ENCODE peak calls at places on chromosomes 7 and 10, in seven cellular contexts. X, S, Z, F, W, O and Y are unnamed samples.

GRCh38 chr7:36001546-36001945 is 151.5 kb upstream of the EEPD1 start:
- DNase-seq in S (no peak), O (no peak), W (no peak), F (no peak), X (no peak), Z (no peak), Y (no peak)

GRCh38 chr10:57395921-57396320 is 871.8 kb downstream of the IPMK start:
- DNase-seq in W (no peak), S (no peak), X (no peak), Z (no peak), F (no peak), O (no peak), Y (no peak)

GRCh38 chr10:34407227-34407626 is 407.9 kb downstream of the PARD3 start:
- DNase-seq in F (no peak), X (no peak), W (no peak), S (no peak), Z (no peak), O (no peak), Y (no peak)

GRCh38 chr10:119416855-119417254 is 125.7 kb downstream of the RGS10 start:
- DNase-seq in Z (peak), F (no peak), X (no peak), O (no peak), S (peak), W (peak), Y (peak)

GRCh38 chr7:127682140-127682539 is 30.1 kb downstream of the SND1 start:
- DNase-seq in X (no peak), O (no peak), W (no peak), S (no peak), Z (no peak), F (no peak), Y (no peak)

GRCh38 chr7:40700653-40701475 is 566.1 kb downstream of the SUGCT start:
- DNase-seq in Z (peak), W (no peak), X (no peak), O (no peak), F (no peak), S (no peak), Y (peak)

GRCh38 chr7:21671859-21672258 is 129.0 kb downstream of the DNAH11 start:
- DNase-seq in Z (no peak), F (no peak), S (no peak), W (no peak), X (no peak), O (no peak), Y (no peak)

GRCh38 chr10:84317174-84317573 is 11.2 kb upstream of the CCSER2 start:
- DNase-seq in O (no peak), S (no peak), Z (no peak), X (no peak), F (no peak), W (no peak), Y (no peak)

GRCh38 chr10:4546500-4546899 is 279.5 kb upstream of the AKR1E2 start:
- DNase-seq in Z (peak), O (no peak), S (no peak), W (no peak), X (no peak), F (no peak), Y (peak)

GRCh38 chr7:49639068-49639593 is 134.3 kb upstream of the VWC2 start:
- DNase-seq in Z (no peak), F (no peak), O (no peak), S (no peak), X (no peak), W (no peak), Y (no peak)

GRCh38 chr10:50362547-50363125 is 111.3 kb upstream of the ASAH2 start:
- DNase-seq in F (no peak), X (no peak), W (no peak), Z (no peak), S (no peak), O (no peak), Y (no peak)

GRCh38 chr7:158454631-158455030 is 133.0 kb downstream of the PTPRN2 start:
- DNase-seq in X (no peak), Z (no peak), W (no peak), S (no peak), F (no peak), O (no peak), Y (no peak)

GRCh38 chr10:66837335-66837734 is 88.5 kb upstream of the LRRTM3 start:
- DNase-seq in Z (no peak), O (no peak), W (no peak), S (no peak), X (no peak), F (no peak), Y (no peak)

GRCh38 chr10:119439922-119440321 is 102.6 kb downstream of the RGS10 start:
- DNase-seq in X (no peak), S (no peak), O (no peak), F (no peak), W (no peak), Z (no peak), Y (no peak)

GRCh38 chr7:142711722-142712616 is 37.3 kb upstream of the PRSS1 start:
- DNase-seq in W (peak), S (no peak), F (no peak), Z (peak), O (peak), X (no peak), Y (peak)

GRCh38 chr7:69078997-69079769 is 519.1 kb upstream of the AUTS2 start:
- DNase-seq in F (no peak), S (no peak), X (no peak), W (no peak), Z (no peak), O (peak), Y (no peak)

GRCh38 chr7:54705436-54705835 is 53.6 kb downstream of the SEC61G start:
- DNase-seq in X (no peak), O (peak), S (no peak), F (no peak), W (no peak), Z (no peak), Y (no peak)

GRCh38 chr10:77269163-77269562 is 368.4 kb downstream of the KCNMA1 start:
- DNase-seq in W (no peak), X (no peak), Z (no peak), F (no peak), O (no peak), S (no peak), Y (no peak)

GRCh38 chr10:34462993-34463392 is 352.1 kb downstream of the PARD3 start:
- DNase-seq in W (no peak), X (no peak), O (no peak), S (no peak), Z (no peak), F (no peak), Y (no peak)

GRCh38 chr10:90917231-90917967 is 3.5 kb downstream of the ANKRD1 start:
- DNase-seq in W (no peak), F (no peak), O (no peak), S (no peak), Z (no peak), X (no peak), Y (no peak)

GRCh38 chr7:6647541-6647940 is 10.4 kb downstream of the ZNF316 start:
- DNase-seq in S (no peak), W (no peak), Z (no peak), X (no peak), F (no peak), O (no peak), Y (no peak)

GRCh38 chr10:58651040-58651439 is 138.4 kb downstream of the BICC1 start:
- DNase-seq in F (no peak), S (no peak), O (no peak), Z (no peak), W (no peak), X (no peak), Y (no peak)

GRCh38 chr10:86062647-86063145 is 303.9 kb downstream of the GRID1 start:
- DNase-seq in S (no peak), X (no peak), W (no peak), F (no peak), O (no peak), Z (no peak), Y (no peak)

GRCh38 chr7:81233208-81233940 is 314.5 kb upstream of the SEMA3C start:
- DNase-seq in W (no peak), F (no peak), Z (no peak), O (no peak), S (no peak), X (no peak), Y (no peak)

GRCh38 chr7:54664235-54665228 is 94.5 kb downstream of the SEC61G start:
- DNase-seq in S (no peak), F (no peak), X (no peak), W (peak), O (no peak), Z (peak), Y (peak)

GRCh38 chr10:121754667-121755066 is 156.4 kb upstream of the FGFR2 start:
- DNase-seq in S (no peak), X (no peak), F (no peak), Z (no peak), W (no peak), O (no peak), Y (no peak)

GRCh38 chr7:101134399-101134980 is 7.6 kb downstream of the SERPINE1 start:
- DNase-seq in S (no peak), Z (no peak), X (no peak), O (no peak), W (peak), F (no peak), Y (no peak)

GRCh38 chr7:22348379-22348778 is 8.6 kb downstream of the RAPGEF5 start:
- DNase-seq in Z (no peak), X (no peak), O (no peak), S (no peak), F (no peak), W (no peak), Y (no peak)

GRCh38 chr7:6260291-6261183 is 11.9 kb downstream of the CYTH3 start:
- DNase-seq in F (no peak), S (no peak), W (no peak), Z (no peak), O (no peak), X (no peak), Y (no peak)

GRCh38 chr10:46301721-46302479 is 15.1 kb downstream of the ANTXRL start:
- DNase-seq in O (no peak), S (no peak), Z (no peak), W (no peak), X (no peak), F (no peak), Y (no peak)

GRCh38 chr7:151696738-151697514 is 177.2 kb upstream of the RHEB start:
- DNase-seq in Z (no peak), S (no peak), X (no peak), W (peak), F (no peak), O (no peak), Y (no peak)

GRCh38 chr7:106216517-106217088 is 68.2 kb downstream of the NAMPT start:
- DNase-seq in Z (no peak), X (peak), S (peak), W (no peak), O (peak), F (no peak), Y (no peak)